ENCODE peak calls at places on chromosomes 1 and 21, in five cellular contexts. D is H1, G is IMR-90, Z is mesendoderm, I is mesenchymal stem cell. K is an unnamed sample.

GRCh38 chr1:66354311-66354922 is 179.5 kb upstream of the SGIP1 start:
- DNase-seq in I (peak; percentile 41), G (peak; percentile 69), Z (peak; percentile 96), D (no peak), K (peak; percentile 50)

GRCh38 chr1:246220495-246221065 is 286.5 kb downstream of the SMYD3 start:
- DNase-seq in G (no peak), Z (no peak), D (no peak), I (no peak), K (no peak)

GRCh38 chr1:25001125-25001915 is 71.2 kb upstream of the RUNX3 start:
- DNase-seq in G (no peak), Z (no peak), I (no peak), D (no peak), K (no peak)

GRCh38 chr1:235304549-235305451 is 23.2 kb downstream of the ARID4B start:
- DNase-seq in D (no peak), Z (peak; percentile 94), I (peak; percentile 39), G (peak; percentile 31), K (no peak)

GRCh38 chr21:17526771-17527170 is 13.9 kb downstream of the CXADR start:
- DNase-seq in Z (no peak), D (no peak), G (no peak), I (no peak), K (no peak)

GRCh38 chr1:182056596-182057366 is 4.7 kb downstream of the ZNF648 start:
- DNase-seq in D (no peak), G (no peak), I (no peak), Z (no peak), K (no peak)

GRCh38 chr21:31923756-31924155 is 50.9 kb downstream of the HUNK start:
- DNase-seq in D (no peak), G (no peak), Z (no peak), I (no peak), K (no peak)

GRCh38 chr1:159756397-159756796 is 24.4 kb upstream of the DUSP23 start:
- DNase-seq in Z (no peak), G (no peak), I (no peak), D (no peak), K (peak; percentile 29)

GRCh38 chr1:176983786-176984185 is 180.7 kb downstream of the ASTN1 start:
- DNase-seq in I (no peak), Z (no peak), D (no peak), G (no peak), K (no peak)

GRCh38 chr1:1358433-1359201 is at the start of gene MXRA8:
- DNase-seq in G (peak; percentile 82), I (peak; percentile 89), Z (peak; percentile 78), D (no peak), K (peak; percentile 62)
- H3K18ac ChIP-seq in G (peak within 1 kb of the TSS; percentile 71), I (peak within 1 kb of the TSS; percentile 99), Z (peak within 1 kb of the TSS; percentile 28), D (peak within 1 kb of the TSS; percentile 78), K (peak within 1 kb of the TSS; percentile 92)

GRCh38 chr1:6409053-6409452 is 10.7 kb downstream of the HES2 start:
- DNase-seq in Z (no peak), D (no peak), I (no peak), G (no peak), K (no peak)

GRCh38 chr1:6412896-6413295 is 6.8 kb downstream of the HES2 start:
- DNase-seq in D (no peak), G (no peak), I (no peak), Z (no peak), K (peak; percentile 94)

GRCh38 chr1:6408023-6408422 is 11.7 kb downstream of the HES2 start:
- DNase-seq in G (no peak), Z (no peak), D (no peak), I (no peak), K (no peak)

GRCh38 chr1:6410248-6410893 is 9.3 kb downstream of the HES2 start:
- DNase-seq in D (no peak), Z (no peak), G (no peak), I (no peak), K (peak; percentile 77)

GRCh38 chr1:6409733-6410132 is 10.0 kb downstream of the HES2 start:
- DNase-seq in D (no peak), Z (no peak), I (no peak), G (no peak), K (no peak)
- H3K18ac ChIP-seq in D (no peak overlapping the region), Z (no peak overlapping the region), I (no peak overlapping the region), G (no peak overlapping the region), K (no peak overlapping the region)

GRCh38 chr1:3194760-3195479 is 125.9 kb downstream of the PRDM16 start:
- DNase-seq in Z (no peak), D (no peak), G (no peak), I (no peak), K (peak; percentile 3)

GRCh38 chr1:3196577-3197245 is 127.7 kb downstream of the PRDM16 start:
- DNase-seq in D (no peak), Z (no peak), I (no peak), G (no peak), K (no peak)

GRCh38 chr1:3195480-3195815 is 126.4 kb downstream of the PRDM16 start:
- DNase-seq in Z (no peak), G (no peak), I (no peak), D (no peak), K (no peak)

GRCh38 chr1:3197781-3198316 is 128.8 kb downstream of the PRDM16 start:
- DNase-seq in G (no peak), Z (no peak), I (no peak), D (no peak), K (peak; percentile 18)

DNA sequence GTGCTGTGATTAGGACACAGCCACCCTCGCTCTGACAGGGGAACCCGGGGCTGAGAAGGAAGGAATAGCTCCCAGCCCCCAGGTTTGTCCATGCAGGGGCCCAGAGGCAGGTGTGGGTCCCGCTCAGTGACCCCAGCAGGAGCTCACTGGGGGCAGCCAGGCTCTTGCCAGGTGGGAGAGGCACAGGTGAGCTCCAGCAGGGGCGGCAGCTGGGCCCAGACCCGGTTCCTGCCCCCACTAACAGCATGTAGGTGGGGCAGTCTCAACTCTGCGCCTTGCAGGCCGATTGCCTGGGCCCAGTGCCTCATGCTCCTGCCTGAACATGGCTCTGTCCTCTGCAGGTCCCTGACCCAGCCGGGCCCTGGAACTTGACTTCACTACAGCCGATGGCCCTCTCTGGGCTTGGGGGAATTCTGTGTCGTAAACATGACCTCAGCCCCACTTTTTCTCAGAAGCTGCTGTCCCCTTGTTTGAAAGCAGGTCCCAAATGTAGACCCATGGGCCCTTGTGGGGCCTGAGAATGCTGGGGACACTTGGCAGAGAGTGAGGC is 127.0 kb downstream of the PRDM16 start:
- DNase-seq in I (no peak), G (no peak), D (no peak), Z (no peak), K (no peak)
- H3K18ac ChIP-seq in I (no peak overlapping the region), G (no peak overlapping the region), D (no peak overlapping the region), Z (no peak overlapping the region), K (no peak overlapping the region)

GRCh38 chr1:21894034-21894881 is 42.9 kb downstream of the HSPG2 start:
- DNase-seq in I (no peak), Z (no peak), G (no peak), D (no peak), K (no peak)
- H3K18ac ChIP-seq in I (no peak overlapping the region), Z (no peak overlapping the region), G (no peak overlapping the region), D (no peak overlapping the region), K (no peak overlapping the region)

GRCh38 chr21:44438531-44439210 is 16.6 kb upstream of the LRRC3 start:
- DNase-seq in Z (no peak), I (no peak), G (no peak), D (no peak), K (no peak)

GRCh38 chr21:44440241-44441040 is 14.9 kb upstream of the LRRC3 start:
- DNase-seq in D (no peak), G (no peak), I (no peak), Z (no peak), K (no peak)

GRCh38 chr21:44437696-44438431 is 17.4 kb upstream of the LRRC3 start:
- DNase-seq in G (no peak), D (no peak), Z (no peak), I (no peak), K (no peak)

GRCh38 chr21:44441041-44441400 is 14.3 kb upstream of the LRRC3 start:
- DNase-seq in I (no peak), G (no peak), Z (no peak), D (no peak), K (no peak)

GRCh38 chr21:44439211-44439600 is 16.1 kb upstream of the LRRC3 start:
- DNase-seq in G (no peak), I (no peak), D (no peak), Z (no peak), K (no peak)
- H3K18ac ChIP-seq in G (no peak overlapping the region), I (no peak overlapping the region), D (no peak overlapping the region), Z (no peak overlapping the region), K (no peak overlapping the region)

GRCh38 chr1:157270705-157271274 is 132.6 kb upstream of the ETV3 start:
- DNase-seq in D (no peak), G (no peak), Z (no peak), I (no peak), K (no peak)

GRCh38 chr1:157274698-157275534 is 136.7 kb upstream of the ETV3 start:
- DNase-seq in D (no peak), I (peak; percentile 7), Z (peak; percentile 62), G (peak; percentile 56), K (no peak)

GRCh38 chr1:157272264-157272663 is 134.1 kb upstream of the ETV3 start:
- DNase-seq in Z (no peak), D (no peak), G (no peak), I (no peak), K (no peak)

GRCh38 chr1:157272899-157273774 is 134.9 kb upstream of the ETV3 start:
- DNase-seq in I (no peak), G (no peak), D (peak; percentile 51), Z (peak; percentile 80), K (no peak)

GRCh38 chr1:157269656-157270375 is 131.6 kb upstream of the ETV3 start:
- DNase-seq in I (no peak), G (no peak), Z (no peak), D (no peak), K (no peak)
- H3K18ac ChIP-seq in I (no peak overlapping the region), G (no peak overlapping the region), Z (no peak overlapping the region), D (no peak overlapping the region), K (no peak overlapping the region)

DNA sequence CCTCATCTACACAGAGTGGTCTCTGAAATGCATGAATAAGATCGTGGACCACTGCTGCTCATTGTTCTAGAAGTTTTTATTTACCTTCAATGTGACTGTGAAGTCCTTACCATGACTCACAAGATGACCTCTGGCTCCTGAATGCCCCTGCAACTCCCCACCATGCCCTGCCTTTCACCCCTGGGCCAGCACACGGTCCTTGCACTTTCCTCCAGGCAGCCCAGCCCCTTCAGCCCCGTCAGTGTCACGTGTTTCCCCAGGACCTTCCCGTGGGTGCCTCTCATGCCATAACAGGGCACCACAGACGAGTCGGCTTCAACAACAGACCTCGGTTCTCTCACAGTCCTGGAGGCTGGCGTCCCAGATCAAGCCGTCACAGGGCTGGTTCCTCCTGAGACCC is 62.1 kb downstream of the B3GALT5 start:
- DNase-seq in Z (no peak), G (no peak), I (no peak), D (no peak), K (no peak)
- H3K18ac ChIP-seq in Z (no peak overlapping the region), G (no peak overlapping the region), I (no peak overlapping the region), D (no peak overlapping the region), K (peak overlapping the region; percentile 42)

DNA sequence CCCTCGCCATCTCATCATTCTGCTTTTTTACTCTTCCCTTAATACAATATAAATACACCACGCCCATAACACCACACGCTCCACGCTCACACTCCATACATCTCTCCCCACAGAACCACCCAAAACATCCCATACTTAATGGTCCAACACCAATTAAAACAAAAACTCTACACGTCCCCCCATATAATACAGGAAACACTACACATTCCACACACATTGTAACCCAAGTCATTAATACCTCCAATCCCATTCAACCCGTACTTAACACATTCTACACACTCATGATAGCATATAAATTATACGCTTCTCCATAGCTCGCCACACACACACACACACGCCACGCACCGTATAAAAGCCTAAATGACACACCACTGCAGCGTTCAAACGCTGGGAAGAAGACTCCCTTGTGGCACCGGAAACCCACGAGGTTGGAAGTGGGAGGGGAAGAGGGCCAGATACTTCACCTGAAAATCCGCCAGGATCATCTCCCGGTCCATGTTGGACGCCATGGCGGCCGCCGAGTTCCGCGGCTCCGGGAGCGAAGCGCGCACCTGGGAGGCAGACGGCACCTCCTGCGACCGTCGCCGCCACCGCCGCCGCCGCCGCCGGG is 659 bp downstream of the FAF1 start:
- DNase-seq in D (no peak), Z (peak; percentile 55), I (peak; percentile 59), G (peak; percentile 37), K (peak; percentile 28)
- H3K18ac ChIP-seq in D (peak overlapping the region; percentile 60), Z (peak overlapping the region; percentile 88), I (no peak overlapping the region), G (no peak overlapping the region), K (peak overlapping the region; percentile 82)